ENCODE peak calls at places on chromosomes 6 and 20, in four cellular contexts. U is lower lobe of right lung, G is left ventricle myocardium inferior, S is neural progenitor cell. B is an unnamed sample.
A peak's percentile ranks its signal among the peaks of the same experiment; 100 is the strongest.

GRCh38 chr20:52313335-52313963 is 121.9 kb upstream of the ZFP64 start:
- DNase-seq in S (peak; percentile 71), G (no peak), U (no peak), B (no peak)

GRCh38 chr20:53028337-53029007 is 56.3 kb downstream of the TSHZ2 start:
- DNase-seq in S (no peak), U (no peak), G (no peak), B (no peak)

GRCh38 chr6:42627674-42628073 is 63.8 kb downstream of the UBR2 start:
- DNase-seq in G (no peak), S (no peak), U (no peak), B (no peak)

GRCh38 chr20:46433051-46433450 is 26.6 kb upstream of the ELMO2 start:
- DNase-seq in U (no peak), S (no peak), G (no peak), B (no peak)

GRCh38 chr20:60271597-60271996 is 313.4 kb downstream of the CDH26 start:
- DNase-seq in U (no peak), S (peak; percentile 28), G (no peak), B (no peak)

GRCh38 chr20:33415948-33416347 is 14.6 kb upstream of the CDK5RAP1 start:
- DNase-seq in G (peak; percentile 39), U (no peak), S (peak; percentile 67), B (peak; percentile 26)

GRCh38 chr6:33091957-33092356 is 16.2 kb downstream of the HLA-DPB1 start:
- DNase-seq in G (no peak), S (peak; percentile 69), U (peak; percentile 73), B (peak; percentile 77)

GRCh38 chr20:49717693-49718092 is 4.0 kb upstream of the B4GALT5 start:
- DNase-seq in U (no peak), G (no peak), S (no peak), B (no peak)

GRCh38 chr6:134757911-134758361 is 192.0 kb downstream of the ALDH8A1 start:
- DNase-seq in S (no peak), U (no peak), G (no peak), B (no peak)

GRCh38 chr6:125596020-125596419 is 153.4 kb upstream of the HEY2 start:
- DNase-seq in G (no peak), U (no peak), S (no peak), B (no peak)

GRCh38 chr6:88612631-88613030 is 350.8 kb downstream of the RNGTT start:
- DNase-seq in G (no peak), S (no peak), U (no peak), B (peak; percentile 77)

GRCh38 chr6:6811151-6812002 is 222.9 kb downstream of the LY86 start:
- DNase-seq in U (no peak), G (no peak), S (peak; percentile 47), B (peak; percentile 33)

GRCh38 chr20:6863798-6864201 is 96.3 kb downstream of the BMP2 start:
- DNase-seq in U (no peak), G (no peak), S (no peak), B (no peak)

GRCh38 chr20:46893877-46894578 is 615 bp upstream of the EYA2 start:
- DNase-seq in U (no peak), S (no peak), G (no peak), B (no peak)

GRCh38 chr20:34575271-34575670 is 16.8 kb downstream of the MAP1LC3A start:
- DNase-seq in S (no peak), G (no peak), U (no peak), B (no peak)

GRCh38 chr6:146090474-146090873 is 61.6 kb downstream of the GRM1 start:
- DNase-seq in G (no peak), U (no peak), S (no peak), B (no peak)

GRCh38 chr6:152978058-152978457 is 4.8 kb downstream of the FBXO5 start:
- DNase-seq in S (no peak), U (no peak), G (no peak), B (no peak)

GRCh38 chr6:113495521-113495920 is 361.6 kb upstream of the MARCKS start:
- DNase-seq in S (no peak), G (no peak), U (no peak), B (no peak)

GRCh38 chr6:146871613-146872465 is 273.1 kb downstream of the ADGB start:
- DNase-seq in S (no peak), U (no peak), G (no peak), B (no peak)

GRCh38 chr6:93819189-93819588 is 399.8 kb upstream of the EPHA7 start:
- DNase-seq in G (no peak), U (no peak), S (no peak), B (no peak)

GRCh38 chr20:38873050-38873581 is 53.1 kb upstream of the FAM83D start:
- DNase-seq in U (no peak), G (no peak), S (no peak), B (peak; percentile 95)

GRCh38 chr6:50239853-50240252 is 190.1 kb upstream of the DEFB112 start:
- DNase-seq in U (no peak), G (no peak), S (no peak), B (no peak)

GRCh38 chr20:24914388-24915241 is 34.5 kb upstream of the CST7 start:
- DNase-seq in G (no peak), U (no peak), S (no peak), B (no peak)

GRCh38 chr6:14095444-14095843 is 22.1 kb upstream of the CD83 start:
- DNase-seq in S (no peak), G (no peak), U (no peak), B (peak; percentile 85)

GRCh38 chr6:75855047-75855446 is 106.0 kb downstream of the MYO6 start:
- DNase-seq in G (no peak), U (no peak), S (peak; percentile 78), B (peak; percentile 64)

GRCh38 chr6:118198746-118199145 is 291.7 kb downstream of the SLC35F1 start:
- DNase-seq in S (no peak), U (no peak), G (no peak), B (no peak)

GRCh38 chr20:35636095-35636494 is 20.5 kb downstream of the SPAG4 start:
- DNase-seq in S (no peak), G (no peak), U (no peak), B (no peak)

GRCh38 chr6:34912715-34913464 is 23.8 kb downstream of the ANKS1A start:
- DNase-seq in G (no peak), U (no peak), S (no peak), B (peak; percentile 76)

GRCh38 chr6:36364669-36365479 is 22.6 kb downstream of the ETV7 start:
- DNase-seq in U (no peak), G (no peak), S (no peak), B (peak; percentile 83)

GRCh38 chr20:17810847-17811604 is 111.3 kb downstream of the BANF2 start:
- DNase-seq in S (no peak), U (no peak), G (no peak), B (peak; percentile 9)

GRCh38 chr20:48394415-48395081 is 433.3 kb downstream of the PREX1 start:
- DNase-seq in S (no peak), G (no peak), U (no peak), B (no peak)

GRCh38 chr20:30599990-30600389 is 657.5 kb upstream of the DEFB115 start:
- DNase-seq in G (no peak), S (no peak), U (no peak), B (no peak)

GRCh38 chr20:11766961-11767360 is 150.7 kb upstream of the BTBD3 start:
- DNase-seq in U (no peak), G (no peak), S (no peak), B (no peak)

GRCh38 chr20:47311967-47312681 is 44.4 kb downstream of the ZMYND8 start:
- DNase-seq in U (no peak), S (no peak), G (no peak), B (no peak)

GRCh38 chr6:94511502-94512088 is 1065.7 kb upstream of the MANEA start:
- DNase-seq in G (no peak), S (no peak), U (no peak), B (no peak)

GRCh38 chr6:106611030-106611429 is 18.3 kb downstream of the RTN4IP1 start:
- DNase-seq in G (no peak), U (no peak), S (no peak), B (no peak)

DNA sequence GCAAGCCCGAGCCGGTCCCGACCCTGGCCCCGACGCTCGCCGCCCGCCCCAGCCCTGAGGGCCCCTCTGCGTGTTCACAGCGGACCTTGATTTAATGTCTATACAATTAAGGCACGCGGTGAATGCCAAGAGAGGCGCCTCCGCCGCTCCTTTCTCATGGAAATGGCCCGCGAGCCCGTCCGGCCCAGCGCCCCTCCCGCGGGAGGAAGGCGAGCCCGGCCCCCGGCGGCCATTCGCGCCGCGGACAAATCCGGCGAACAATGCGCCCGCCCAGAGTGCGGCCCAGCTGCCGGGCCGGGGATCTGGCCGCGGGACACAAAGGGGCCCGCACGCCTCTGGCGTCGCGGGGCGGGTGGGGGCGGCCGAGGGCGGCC is 37.5 kb downstream of the YTHDF1 start:
- DNase-seq in G (no peak), S (peak; percentile 93), U (no peak), B (no peak)
- H3K4me3 ChIP-seq in G (peak overlapping the region; percentile 55), S (peak overlapping the region; percentile 49), U (no peak overlapping the region), B (no peak overlapping the region)

GRCh38 chr20:44800398-44801046 is 9.8 kb downstream of the RIMS4 start:
- DNase-seq in U (no peak), G (no peak), S (peak; percentile 55), B (no peak)
- TF ChIP-seq CTCF in U (peak; percentile 11), G (peak; percentile 15), S (peak; percentile 73), B (peak; percentile 21)

DNA sequence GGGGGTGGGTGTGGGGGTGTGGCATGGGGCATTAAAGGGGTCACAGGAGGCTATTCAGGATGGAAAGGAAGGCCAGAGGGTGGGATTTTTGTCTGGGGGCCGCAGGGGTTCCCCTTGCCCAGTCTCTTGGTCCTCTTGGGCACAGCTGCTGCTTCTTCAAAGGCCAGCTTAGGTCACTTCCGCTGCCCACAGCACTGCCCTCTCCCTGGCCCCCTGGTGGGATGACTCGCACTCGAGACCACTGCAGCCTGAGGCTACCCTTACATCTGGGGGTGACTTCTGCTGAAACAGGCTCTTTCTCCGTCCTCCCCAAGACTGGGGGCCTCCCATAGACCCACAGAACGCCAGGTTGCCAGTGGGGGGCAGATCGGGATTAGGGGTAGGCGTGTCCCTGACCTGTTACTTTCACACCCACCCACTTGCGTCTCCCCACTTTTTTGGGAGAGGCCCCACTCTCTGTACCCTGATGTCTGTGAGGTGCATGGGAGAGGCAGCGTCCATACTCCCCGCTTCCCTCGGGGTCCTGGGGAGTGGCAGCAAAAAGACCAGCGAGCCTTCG is 1.3 kb downstream of the LKAAEAR1 start:
- DNase-seq in S (no peak), U (no peak), G (no peak), B (no peak)
- H3K4me3 ChIP-seq in S (peak overlapping the region; percentile 61), U (peak overlapping the region; percentile 60), G (peak overlapping the region; percentile 73), B (no peak overlapping the region)

GRCh38 chr6:46862381-46862780 is 59.4 kb downstream of the ADGRF5 start:
- DNase-seq in S (no peak), G (no peak), U (no peak), B (no peak)
- TF ChIP-seq CTCF in S (no peak), G (no peak), U (no peak), B (no peak)

GRCh38 chr20:62511300-62511914 is 35.6 kb upstream of the GATA5 start:
- DNase-seq in S (no peak), U (no peak), G (no peak), B (no peak)
- H3K4me3 ChIP-seq in S (no peak overlapping the region), U (no peak overlapping the region), G (no peak overlapping the region), B (no peak overlapping the region)

GRCh38 chr20:42043921-42044320 is 425.7 kb upstream of the CHD6 start:
- DNase-seq in G (no peak), S (no peak), U (no peak), B (no peak)

GRCh38 chr20:42046686-42047085 is 428.5 kb upstream of the CHD6 start:
- DNase-seq in S (no peak), U (no peak), G (no peak), B (no peak)

GRCh38 chr20:42041000-42041565 is 422.9 kb upstream of the CHD6 start:
- DNase-seq in S (peak; percentile 38), G (no peak), U (no peak), B (no peak)
- TF ChIP-seq CTCF in S (peak; percentile 57), G (peak; percentile 12), U (no peak), B (no peak)

B was measured in GM12865.